ENCODE peak calls at places on chromosomes 11 and 22, in six cellular contexts. V, D, I, M, J and L are unnamed samples.

GRCh38 chr11:11335043-11335442 is 18.0 kb downstream of the CSNK2A3 start:
- DNase-seq in I (no peak), D (no peak), V (no peak), J (no peak), M (no peak), L (peak)

GRCh38 chr11:36233226-36233625 is 56.0 kb downstream of the COMMD9 start:
- DNase-seq in I (no peak), J (no peak), M (peak), D (no peak), V (no peak), L (no peak)

GRCh38 chr11:26649884-26650283 is 72.0 kb downstream of the SLC5A12 start:
- DNase-seq in J (no peak), V (no peak), D (peak), I (peak), M (peak), L (peak)

GRCh38 chr22:26589367-26589844 is 526 bp downstream of the TPST2 start:
- DNase-seq in J (peak), V (no peak), M (peak), D (no peak), I (no peak), L (no peak)

GRCh38 chr22:46499798-46500174 is 37.6 kb downstream of the CELSR1 start:
- DNase-seq in M (no peak), J (no peak), V (no peak), I (no peak), D (no peak), L (no peak)

GRCh38 chr22:33076368-33076767 is 18.2 kb upstream of the SYN3 start:
- DNase-seq in V (no peak), I (no peak), M (no peak), D (no peak), J (no peak), L (no peak)

GRCh38 chr22:34111210-34111824 is 191.0 kb upstream of the LARGE1 start:
- DNase-seq in J (no peak), I (peak), M (no peak), V (no peak), D (no peak), L (peak)

GRCh38 chr11:122229078-122229477 is 113.1 kb upstream of the BLID start:
- DNase-seq in J (no peak), V (no peak), D (no peak), I (peak), M (peak), L (no peak)

GRCh38 chr11:63491614-63492372 is 826 bp upstream of the PLAAT5 start:
- DNase-seq in M (no peak), V (no peak), D (no peak), I (no peak), J (no peak), L (no peak)

GRCh38 chr11:225734-226453 is 10.2 kb downstream of the SIRT3 start:
- DNase-seq in I (no peak), V (no peak), J (no peak), M (no peak), D (no peak), L (no peak)

GRCh38 chr11:84642500-84642899 is 984.6 kb downstream of the DLG2 start:
- DNase-seq in J (no peak), I (no peak), D (no peak), V (no peak), M (no peak), L (no peak)

GRCh38 chr22:19066531-19067271 is 55.5 kb downstream of the DGCR2 start:
- DNase-seq in M (peak), J (peak), I (no peak), V (no peak), D (no peak), L (no peak)

GRCh38 chr11:134844838-134845237 is 432.8 kb upstream of the B3GAT1 start:
- DNase-seq in V (no peak), M (no peak), J (no peak), D (no peak), I (no peak), L (no peak)

GRCh38 chr11:35088676-35089075 is 50.3 kb upstream of the CD44 start:
- DNase-seq in V (no peak), I (no peak), J (no peak), D (no peak), M (peak), L (no peak)

GRCh38 chr11:104523611-104524010 is 359.7 kb upstream of the PDGFD start:
- DNase-seq in V (no peak), D (no peak), I (no peak), M (no peak), J (no peak), L (no peak)

GRCh38 chr11:28529046-28529445 is 420.9 kb downstream of the METTL15 start:
- DNase-seq in V (no peak), D (no peak), J (no peak), M (peak), I (no peak), L (no peak)

GRCh38 chr11:58866788-58867187 is 22.3 kb upstream of the GLYATL2 start:
- DNase-seq in M (peak), D (no peak), J (no peak), V (no peak), I (no peak), L (no peak)

GRCh38 chr11:762421-763072 is 14.7 kb downstream of the GATD1 start:
- DNase-seq in D (no peak), V (no peak), M (peak), J (no peak), I (peak), L (no peak)

GRCh38 chr11:44300881-44301855 is 8.8 kb downstream of the ALX4 start:
- DNase-seq in D (no peak), J (no peak), I (no peak), M (peak), V (no peak), L (no peak)

GRCh38 chr11:65129649-65130441 is 4.5 kb downstream of the SYVN1 start:
- DNase-seq in M (no peak), D (no peak), J (no peak), V (no peak), I (no peak), L (no peak)

GRCh38 chr11:101620026-101620425 is 36.2 kb upstream of the TRPC6 start:
- DNase-seq in V (no peak), J (no peak), D (no peak), M (no peak), I (no peak), L (no peak)

GRCh38 chr11:122199661-122200060 is 83.6 kb upstream of the BLID start:
- DNase-seq in V (no peak), D (no peak), M (no peak), I (no peak), J (no peak), L (no peak)

GRCh38 chr11:92765965-92766371 is 203.5 kb upstream of the MTNR1B start:
- DNase-seq in M (peak), J (no peak), D (no peak), I (no peak), V (no peak), L (no peak)

GRCh38 chr11:35963911-35964310 is 20.0 kb downstream of the LDLRAD3 start:
- DNase-seq in M (no peak), D (no peak), I (no peak), J (no peak), V (no peak), L (no peak)

GRCh38 chr22:43180670-43181069 is 6.3 kb downstream of the TTLL12 start:
- DNase-seq in J (no peak), M (no peak), I (no peak), D (no peak), V (no peak), L (no peak)

GRCh38 chr22:40597541-40598453 is 38.7 kb downstream of the MRTFA start:
- DNase-seq in I (peak), V (no peak), D (no peak), M (peak), J (no peak), L (no peak)

GRCh38 chr22:40818747-40819662 is at the start of gene SLC25A17:
- DNase-seq in D (peak), M (peak), V (peak), J (peak), I (peak), L (peak)

GRCh38 chr22:23831781-23832180 is 7.0 kb downstream of the DERL3 start:
- DNase-seq in M (no peak), J (peak), D (no peak), V (no peak), I (no peak), L (no peak)

GRCh38 chr11:79610139-79610538 is 169.3 kb upstream of the TENM4 start:
- DNase-seq in D (no peak), I (no peak), M (no peak), V (no peak), J (no peak), L (no peak)

GRCh38 chr11:75351541-75352416 is at the start of gene ARRB1:
- DNase-seq in V (peak), I (no peak), M (no peak), J (no peak), D (no peak), L (peak)

GRCh38 chr11:21414928-21415327 is 745.5 kb downstream of the NELL1 start:
- DNase-seq in V (no peak), I (no peak), J (no peak), D (no peak), M (no peak), L (no peak)

GRCh38 chr22:46773074-46773473 is 10.6 kb downstream of the TBC1D22A start:
- DNase-seq in M (no peak), D (no peak), I (no peak), V (no peak), J (peak), L (no peak)

GRCh38 chr11:113778111-113778910 is 1.3 kb upstream of the CLDN25 start:
- DNase-seq in M (peak), V (no peak), D (no peak), I (peak), J (no peak), L (peak)

GRCh38 chr11:64799925-64800632 is 2.9 kb downstream of the MAP4K2 start:
- DNase-seq in D (no peak), J (no peak), I (no peak), M (peak), V (no peak), L (no peak)

GRCh38 chr11:20042717-20043392 is 117.4 kb downstream of the DBX1 start:
- DNase-seq in J (no peak), M (no peak), D (no peak), I (no peak), V (no peak), L (peak)

GRCh38 chr11:46906596-46906995 is 11.8 kb downstream of the LRP4 start:
- DNase-seq in J (no peak), D (no peak), I (peak), V (no peak), M (no peak), L (no peak)

GRCh38 chr11:120125005-120125404 is 12.9 kb downstream of the TRIM29 start:
- DNase-seq in D (peak), I (no peak), J (no peak), M (peak), V (no peak), L (no peak)

GRCh38 chr11:12692238-12693074 is 18.2 kb downstream of the TEAD1 start:
- DNase-seq in I (peak), D (no peak), M (peak), V (no peak), J (peak), L (no peak)